ENCODE peak calls at places on chromosome 13, in nine cellular contexts. R is aorta; C is body of pancreas; T is RWPE2; J is lower lobe of right lung; F is heart right ventricle; L is IMR-90; X is CD4-positive, CD25-positive, alpha-beta regulatory T cell; W is HCT116. A is an unnamed sample.

GRCh38 chr13:98998831-98999634 is 21.2 kb upstream of the DOCK9 start:
- ATAC-seq in R (peak; percentile 45), C (no peak), T (no peak), J (no peak), F (peak; percentile 61), L (no peak), X (peak; percentile 50), W (no peak), A (peak; percentile 48)

GRCh38 chr13:70170689-70171088 is 62.4 kb upstream of the KLHL1 start:
- ATAC-seq in R (no peak), C (no peak), T (no peak), J (no peak), F (no peak), L (no peak), X (no peak), W (no peak), A (no peak)

GRCh38 chr13:85665286-85665685 is 133.9 kb downstream of the SLITRK6 start:
- ATAC-seq in R (no peak), C (no peak), T (peak; percentile 75), J (no peak), F (no peak), L (peak; percentile 77), X (no peak), W (no peak), A (no peak)

GRCh38 chr13:35957996-35958395 is 173.2 kb downstream of the DCLK1 start:
- ATAC-seq in R (peak; percentile 77), C (peak; percentile 33), T (no peak), J (peak; percentile 44), F (no peak), L (no peak), X (no peak), W (no peak), A (no peak)

GRCh38 chr13:114241918-114242317 is 7.2 kb downstream of the CDC16 start:
- ATAC-seq in R (no peak), C (no peak), T (no peak), J (no peak), F (no peak), L (no peak), X (no peak), W (no peak), A (no peak)

GRCh38 chr13:77535448-77535847 is at the start of gene SCEL:
- ATAC-seq in R (no peak), C (peak; percentile 21), T (peak; percentile 86), J (peak; percentile 69), F (no peak), L (no peak), X (no peak), W (peak; percentile 84), A (no peak)

GRCh38 chr13:111183087-111183645 is 68.1 kb downstream of the ARHGEF7 start:
- ATAC-seq in R (no peak), C (no peak), T (no peak), J (no peak), F (no peak), L (no peak), X (no peak), W (no peak), A (no peak)

GRCh38 chr13:48222358-48223015 is 10.5 kb upstream of the ITM2B start:
- ATAC-seq in R (peak; percentile 86), C (peak; percentile 50), T (peak; percentile 57), J (peak; percentile 85), F (peak; percentile 88), L (peak; percentile 71), X (peak; percentile 52), W (no peak), A (peak; percentile 86)

GRCh38 chr13:49407936-49408335 is 35.9 kb downstream of the CAB39L start:
- ATAC-seq in R (no peak), C (no peak), T (no peak), J (no peak), F (no peak), L (no peak), X (no peak), W (no peak), A (no peak)

GRCh38 chr13:111534646-111535461 is 214.4 kb downstream of the TEX29 start:
- ATAC-seq in R (no peak), C (no peak), T (no peak), J (no peak), F (no peak), L (no peak), X (no peak), W (no peak), A (no peak)

GRCh38 chr13:20231839-20232555 is at the start of gene GJB6:
- ATAC-seq in R (peak; percentile 12), C (peak; percentile 47), T (peak; percentile 61), J (peak; percentile 71), F (no peak), L (no peak), X (peak; percentile 59), W (peak; percentile 17), A (no peak)
- H3K4me3 ChIP-seq in R (no peak within 1 kb of the TSS), C (no peak within 1 kb of the TSS), T (peak within 1 kb of the TSS; percentile 32), J (peak within 1 kb of the TSS; percentile 43), F (peak within 1 kb of the TSS; percentile 38), L (no peak within 1 kb of the TSS), X (peak within 1 kb of the TSS; percentile 81), W (no peak within 1 kb of the TSS), A (peak within 1 kb of the TSS; percentile 38)

DNA sequence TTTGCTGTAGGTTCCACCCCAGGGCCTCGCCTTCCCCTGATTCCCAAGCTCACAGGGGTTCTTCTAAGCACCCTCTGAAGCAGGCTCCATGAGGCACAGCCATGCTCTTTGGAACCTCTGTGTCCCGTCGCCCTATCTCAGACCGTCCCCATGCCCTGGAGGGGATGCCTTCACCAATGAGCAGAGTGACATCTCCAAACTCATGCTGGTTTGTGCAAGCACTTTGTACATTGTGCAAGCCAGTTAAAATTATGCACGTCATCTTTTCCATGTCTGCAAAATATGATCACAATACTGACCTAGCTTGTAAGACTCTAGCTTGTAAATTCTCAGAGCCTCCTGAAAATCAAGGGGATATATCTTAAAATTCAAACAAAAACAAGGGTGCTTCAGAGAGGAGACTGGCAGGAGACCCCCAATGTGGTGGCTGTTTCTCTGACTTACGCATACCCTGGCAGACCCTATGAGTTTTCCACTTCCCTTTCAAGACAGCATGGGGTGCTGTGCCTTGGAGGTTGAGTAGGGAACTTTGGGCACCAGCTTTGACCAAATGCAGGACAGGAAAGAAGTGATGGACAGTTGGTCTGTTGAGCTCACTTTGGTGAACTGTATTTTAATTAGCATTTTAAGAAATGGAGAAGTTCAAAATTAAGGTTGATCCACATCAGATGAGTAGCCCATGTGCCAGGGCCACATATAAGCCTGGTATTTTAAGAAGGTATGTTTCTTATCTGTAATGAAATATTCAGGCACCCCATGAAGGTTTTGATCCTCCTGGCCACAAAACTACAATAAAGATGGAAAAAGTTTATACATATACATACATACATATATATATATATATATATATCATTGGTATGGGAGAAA is 46.2 kb upstream of the RAP2A start:
- ATAC-seq in R (peak; percentile 59), C (peak; percentile 6), T (no peak), J (peak; percentile 67), F (peak; percentile 10), L (no peak), X (no peak), W (no peak), A (peak; percentile 55)
- H3K4me3 ChIP-seq in R (no peak overlapping the region), C (no peak overlapping the region), T (no peak overlapping the region), J (no peak overlapping the region), F (no peak overlapping the region), L (no peak overlapping the region), X (no peak overlapping the region), W (no peak overlapping the region), A (no peak overlapping the region)

GRCh38 chr13:27970382-27971235 is 1.5 kb upstream of the CDX2 start:
- ATAC-seq in R (no peak), C (no peak), T (no peak), J (no peak), F (no peak), L (no peak), X (no peak), W (no peak), A (no peak)
- H3K4me3 ChIP-seq in R (no peak overlapping the region), C (no peak overlapping the region), T (no peak overlapping the region), J (no peak overlapping the region), F (no peak overlapping the region), L (no peak overlapping the region), X (no peak overlapping the region), W (no peak overlapping the region), A (no peak overlapping the region)

DNA sequence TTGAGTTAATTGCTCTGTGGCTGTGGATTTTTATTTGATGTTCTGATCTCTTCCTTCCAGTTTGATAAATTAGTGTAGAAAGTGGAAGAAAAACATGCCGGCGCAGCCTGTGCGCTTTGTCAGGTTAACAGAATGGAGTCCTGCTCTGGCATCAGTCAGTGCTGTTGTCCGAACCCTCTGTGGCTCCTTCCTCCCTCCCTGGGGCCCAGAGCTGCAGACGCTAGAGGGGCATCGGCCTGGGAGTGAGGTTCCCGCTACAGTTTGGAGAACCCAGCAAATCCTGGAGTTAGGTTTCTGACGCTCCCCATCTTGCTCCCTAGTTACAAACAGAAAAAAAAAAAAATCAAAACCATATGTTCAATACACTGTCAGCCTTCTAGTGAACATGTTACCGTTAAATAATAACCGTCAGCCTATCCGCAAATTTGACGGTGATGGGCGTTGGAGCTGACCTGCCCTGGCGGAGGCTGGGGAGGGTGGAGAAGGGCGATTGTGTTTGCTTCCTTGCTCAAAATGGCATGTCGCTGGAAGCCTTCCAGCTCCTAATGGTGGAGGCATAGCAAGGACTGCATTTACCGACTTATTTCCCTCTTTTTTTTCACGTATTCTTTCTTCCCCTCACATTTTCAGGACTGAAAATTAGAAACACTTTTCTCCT is 13.5 kb downstream of the MBNL2 start:
- ATAC-seq in R (no peak), C (no peak), T (no peak), J (no peak), F (peak; percentile 39), L (no peak), X (no peak), W (no peak), A (no peak)
- H3K4me3 ChIP-seq in R (no peak overlapping the region), C (no peak overlapping the region), T (no peak overlapping the region), J (no peak overlapping the region), F (peak overlapping the region; percentile 20), L (no peak overlapping the region), X (no peak overlapping the region), W (no peak overlapping the region), A (peak overlapping the region; percentile 42)

DNA sequence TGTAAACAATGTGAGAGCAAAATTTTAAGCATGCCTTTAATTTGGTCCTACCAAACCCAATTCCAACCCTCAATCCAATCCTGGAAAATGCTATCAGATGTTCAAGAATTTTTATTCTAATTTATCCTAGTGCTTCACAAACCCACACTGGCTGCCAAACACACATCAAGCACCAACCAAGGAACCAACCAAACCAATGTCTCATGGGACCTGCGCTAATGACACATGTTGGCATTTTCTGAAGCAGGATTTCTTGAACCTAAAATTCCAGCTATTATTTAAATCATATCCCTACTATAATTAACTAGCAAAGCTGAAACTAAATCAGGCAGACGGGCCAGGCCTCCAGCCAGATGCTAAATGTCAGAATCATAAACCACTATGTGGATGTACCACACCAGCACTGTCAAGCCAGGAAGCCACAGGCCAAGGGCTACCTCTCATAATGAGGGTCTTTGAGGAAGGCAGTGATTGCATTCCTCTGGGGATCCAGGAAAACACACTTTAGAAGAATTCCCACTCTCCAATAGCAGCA is 5.8 kb downstream of the LATS2 start:
- ATAC-seq in R (no peak), C (no peak), T (no peak), J (no peak), F (no peak), L (no peak), X (no peak), W (no peak), A (no peak)
- H3K4me3 ChIP-seq in R (no peak overlapping the region), C (no peak overlapping the region), T (no peak overlapping the region), J (no peak overlapping the region), F (no peak overlapping the region), L (no peak overlapping the region), X (no peak overlapping the region), W (no peak overlapping the region), A (no peak overlapping the region)

DNA sequence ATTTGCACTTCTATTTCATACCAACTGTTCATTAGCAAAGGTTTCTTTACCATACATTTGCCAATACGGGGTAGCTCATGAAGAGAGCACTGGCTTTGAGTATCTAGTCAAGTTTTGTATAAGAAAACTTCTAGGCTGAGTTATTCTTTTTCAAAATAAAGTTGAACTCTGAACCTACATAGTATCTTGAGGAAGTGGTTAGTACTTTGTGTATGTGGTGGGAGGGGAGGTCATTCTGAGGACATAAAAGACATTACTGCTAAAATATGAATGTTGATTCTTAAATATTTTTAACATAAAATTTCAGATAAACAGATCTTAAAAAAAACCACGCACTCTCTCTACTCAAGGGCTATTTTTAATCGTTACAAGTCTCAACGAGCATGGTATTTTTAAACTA is 117.8 kb upstream of the POSTN start:
- ATAC-seq in R (peak; percentile 42), C (no peak), T (no peak), J (no peak), F (no peak), L (peak; percentile 58), X (no peak), W (no peak), A (no peak)
- H3K4me3 ChIP-seq in R (no peak overlapping the region), C (no peak overlapping the region), T (no peak overlapping the region), J (no peak overlapping the region), F (no peak overlapping the region), L (no peak overlapping the region), X (no peak overlapping the region), W (no peak overlapping the region), A (no peak overlapping the region)